ENCODE peak calls at places on chromosomes 7 and 10, in nine cellular contexts. G is Peyer's patch; C is HT1080; J is NCI-H2029; Y is astrocyte; K is M059J; B is RPMI7951; T is CD8-positive, alpha-beta T cell; P is ACHN. R is an unnamed sample.

GRCh38 chr10:37758074-37758473 is 99.3 kb downstream of the ZNF248 start:
- DNase-seq in G (no peak), C (no peak), J (no peak), Y (no peak), K (no peak), B (no peak), T (no peak), P (no peak), R (no peak)

GRCh38 chr7:137354361-137354760 is 10.8 kb upstream of the PTN start:
- DNase-seq in G (no peak), C (peak; percentile 15), J (peak; percentile 94), Y (peak; percentile 61), K (peak; percentile 55), B (peak; percentile 35), T (no peak), P (no peak), R (no peak)

GRCh38 chr10:75211007-75211735 is 575 bp downstream of the VDAC2 start:
- DNase-seq in G (peak; percentile 73), C (no peak), J (no peak), Y (peak; percentile 60), K (peak; percentile 53), B (peak; percentile 52), T (no peak), P (peak; percentile 62), R (peak; percentile 43)

GRCh38 chr10:106513328-106513727 is 651.2 kb downstream of the SORCS1 start:
- DNase-seq in G (no peak), C (peak; percentile 81), J (no peak), Y (peak; percentile 20), K (peak; percentile 27), B (no peak), T (no peak), P (no peak), R (peak; percentile 32)

GRCh38 chr7:2955177-2955768 is 88.4 kb downstream of the CARD11 start:
- DNase-seq in G (peak; percentile 39), C (no peak), J (no peak), Y (no peak), K (no peak), B (no peak), T (no peak), P (no peak), R (no peak)

GRCh38 chr7:54837167-54837566 is 78.2 kb upstream of the SEC61G start:
- DNase-seq in G (no peak), C (no peak), J (no peak), Y (no peak), K (no peak), B (no peak), T (no peak), P (no peak), R (no peak)

GRCh38 chr7:108045669-108046068 is 42.7 kb upstream of the LAMB1 start:
- DNase-seq in G (no peak), C (no peak), J (no peak), Y (peak; percentile 56), K (no peak), B (no peak), T (no peak), P (no peak), R (no peak)

GRCh38 chr10:30818010-30818660 is 188.6 kb upstream of the LYZL2 start:
- DNase-seq in G (no peak), C (peak; percentile 49), J (peak; percentile 32), Y (peak; percentile 40), K (peak; percentile 82), B (peak; percentile 86), T (no peak), P (peak; percentile 62), R (peak; percentile 90)

GRCh38 chr7:151247016-151247580 is 1.4 kb downstream of the SMARCD3 start:
- DNase-seq in G (no peak), C (no peak), J (no peak), Y (no peak), K (no peak), B (no peak), T (no peak), P (no peak), R (no peak)

GRCh38 chr7:123075838-123076462 is 80.5 kb upstream of the TAS2R16 start:
- DNase-seq in G (no peak), C (no peak), J (no peak), Y (no peak), K (no peak), B (no peak), T (no peak), P (no peak), R (no peak)